ENCODE peak calls at places on chromosome 12, in eight cellular contexts. N, L, A, H, C, M, Z and E are unnamed samples.
A peak's percentile ranks its signal among the peaks of the same experiment; 100 is the strongest.

GRCh38 chr12:69392146-69392928 is 32.8 kb downstream of the YEATS4 start:
- DNase-seq in N (no peak), Z (no peak), H (no peak), C (no peak), A (peak; percentile 25), M (no peak), L (no peak), E (no peak)

GRCh38 chr12:66269757-66270383 is 32.4 kb upstream of the HELB start:
- DNase-seq in C (peak; percentile 20), Z (peak; percentile 83), H (no peak), N (no peak), A (peak; percentile 29), L (peak; percentile 28), M (no peak), E (peak; percentile 18)

GRCh38 chr12:124152733-124153132 is 142.2 kb upstream of the RFLNA start:
- DNase-seq in M (no peak), H (no peak), C (no peak), L (no peak), Z (no peak), N (no peak), A (no peak), E (no peak)

GRCh38 chr12:12807970-12808702 is 5.0 kb upstream of the DDX47 start:
- DNase-seq in Z (peak; percentile 85), M (peak; percentile 51), L (no peak), A (peak; percentile 66), H (peak; percentile 73), C (no peak), N (no peak), E (no peak)

GRCh38 chr12:123270380-123271181 is 1.1 kb downstream of the CDK2AP1 start:
- DNase-seq in M (no peak), N (no peak), A (peak; percentile 46), L (no peak), C (no peak), H (peak; percentile 72), Z (peak; percentile 62), E (no peak)

GRCh38 chr12:50185496-50185895 is 18.3 kb upstream of the CERS5 start:
- DNase-seq in C (no peak), H (no peak), N (no peak), M (no peak), A (no peak), Z (no peak), L (no peak), E (no peak)

GRCh38 chr12:82874935-82875334 is 188.2 kb downstream of the TMTC2 start:
- DNase-seq in C (peak; percentile 4), Z (no peak), M (no peak), A (no peak), H (no peak), L (no peak), N (no peak), E (no peak)

GRCh38 chr12:19794116-19794515 is 354.8 kb downstream of the AEBP2 start:
- DNase-seq in C (no peak), Z (no peak), L (peak; percentile 66), A (no peak), M (no peak), H (no peak), N (no peak), E (no peak)

DNA sequence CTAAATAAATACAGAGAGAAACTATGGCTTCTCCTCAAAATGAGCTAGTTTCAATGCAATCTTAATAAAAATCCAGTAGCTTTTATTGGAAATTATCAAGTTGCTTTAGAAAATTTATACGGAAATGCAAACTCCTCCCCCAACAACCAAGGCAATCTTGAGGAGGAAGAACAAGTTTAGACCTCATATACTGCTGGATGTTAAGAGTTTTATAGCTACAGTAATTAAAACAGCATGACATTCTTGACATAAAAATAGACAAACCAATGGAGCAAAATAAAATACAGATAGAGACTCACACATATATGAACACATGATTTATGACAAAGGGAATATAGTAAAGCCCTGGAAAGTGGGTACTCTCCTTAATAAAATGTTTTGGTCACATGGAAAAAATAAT is 368.7 kb downstream of the C12orf75 start:
- DNase-seq in A (no peak), C (no peak), H (no peak), Z (no peak), L (no peak), M (no peak), N (no peak), E (no peak)
- H3K4me3 ChIP-seq in A (no peak overlapping the region), C (no peak overlapping the region), H (no peak overlapping the region), Z (no peak overlapping the region), L (no peak overlapping the region), M (no peak overlapping the region), N (no peak overlapping the region), E (no peak overlapping the region)

DNA sequence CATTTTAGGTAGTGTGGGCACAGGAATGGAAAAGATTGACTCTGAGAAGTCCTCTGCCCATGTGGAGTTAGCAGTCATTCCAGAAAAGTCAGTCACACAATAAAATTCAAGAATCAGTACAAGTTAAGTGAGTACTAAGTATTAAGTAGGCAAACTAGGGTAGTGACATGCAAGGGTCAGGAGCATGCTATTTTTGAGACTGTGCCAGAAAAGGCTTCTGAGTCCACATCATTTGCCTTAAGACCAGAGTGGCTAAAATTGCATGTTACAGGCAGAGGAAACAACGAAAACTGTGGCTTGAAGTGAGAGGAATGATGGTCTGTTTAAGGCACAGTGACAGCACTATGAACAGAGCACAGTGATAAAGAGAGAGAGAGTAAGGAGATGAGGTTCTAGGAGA is 108.9 kb downstream of the SLC6A15 start:
- DNase-seq in H (no peak), C (no peak), Z (no peak), N (no peak), A (no peak), M (no peak), L (no peak), E (no peak)
- TF ChIP-seq CTCF in H (no peak), C (no peak), Z (no peak), N (no peak), A (no peak), M (no peak), L (no peak), E (no peak)

GRCh38 chr12:3205742-3206519 is 128.8 kb downstream of the TSPAN9 start:
- DNase-seq in Z (no peak), C (no peak), L (no peak), N (no peak), A (no peak), M (no peak), H (no peak), E (no peak)
- H3K4me3 ChIP-seq in Z (no peak overlapping the region), C (no peak overlapping the region), L (no peak overlapping the region), N (no peak overlapping the region), A (no peak overlapping the region), M (no peak overlapping the region), H (no peak overlapping the region), E (no peak overlapping the region)

DNA sequence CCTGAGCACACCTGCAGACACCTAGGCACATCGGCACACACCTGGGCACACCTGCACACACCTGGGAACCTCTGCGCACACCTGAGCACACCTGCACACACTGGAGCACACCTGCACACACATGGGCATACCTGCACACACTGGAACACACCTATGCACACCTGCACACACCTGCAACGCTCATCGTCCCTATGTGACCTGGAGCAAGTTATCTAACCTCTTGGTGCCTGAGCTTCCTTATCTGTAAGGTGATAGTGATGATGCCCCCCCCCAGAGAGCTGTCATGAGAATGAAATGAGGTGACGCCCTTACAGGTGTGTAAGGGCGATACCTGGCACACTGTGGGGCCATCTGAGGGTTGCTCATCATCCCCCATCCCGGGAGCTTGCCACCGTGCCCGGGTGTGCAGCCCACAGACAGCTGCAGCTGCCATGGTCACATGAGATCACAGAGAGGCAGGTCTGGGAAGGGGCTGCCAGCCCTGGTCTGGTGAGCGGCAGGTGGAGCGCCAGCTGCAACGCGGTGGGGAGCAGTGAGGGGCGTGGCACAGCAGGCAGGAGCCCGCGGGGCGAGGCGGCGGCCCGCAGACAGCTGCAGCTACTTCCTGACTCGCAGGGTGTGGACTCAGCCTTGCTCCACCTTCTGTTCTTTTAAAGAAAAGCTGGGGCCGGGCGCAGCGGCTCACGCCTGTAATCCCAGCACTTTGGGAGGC is 59.9 kb upstream of the FBRSL1 start:
- DNase-seq in H (no peak), A (peak; percentile 76), L (no peak), C (no peak), N (peak; percentile 15), M (no peak), Z (peak; percentile 88), E (peak; percentile 36)
- TF ChIP-seq CTCF in H (no peak), A (no peak), L (no peak), C (no peak), N (no peak), M (no peak), Z (no peak), E (no peak)